ENCODE peak calls at places on chromosome 5, in seven cellular contexts. T, W, Z, K, D, V and E are unnamed samples.
A peak's percentile ranks its signal among the peaks of the same experiment; 100 is the strongest.

GRCh38 chr5:148913493-148913892 is 87.1 kb downstream of the ADRB2 start:
- DNase-seq in T (no peak), W (no peak), Z (no peak), K (no peak), D (no peak), V (no peak), E (no peak)

GRCh38 chr5:14491505-14491904 is 90.1 kb upstream of the OTULINL start:
- DNase-seq in T (no peak), W (no peak), Z (no peak), K (no peak), D (no peak), V (no peak), E (no peak)

GRCh38 chr5:112958774-112959088 is 17.9 kb upstream of the DCP2 start:
- DNase-seq in T (no peak), W (no peak), Z (no peak), K (no peak), D (no peak), V (no peak), E (no peak)

GRCh38 chr5:125129151-125129806 is 382.8 kb upstream of the ZNF608 start:
- DNase-seq in T (no peak), W (no peak), Z (no peak), K (no peak), D (no peak), V (no peak), E (no peak)

GRCh38 chr5:2038337-2039179 is 155.8 kb upstream of the IRX4 start:
- DNase-seq in T (no peak), W (peak; percentile 51), Z (peak; percentile 91), K (peak; percentile 63), D (peak; percentile 45), V (peak; percentile 38), E (peak; percentile 48)

GRCh38 chr5:53008751-53009150 is 19.6 kb downstream of the ITGA2 start:
- DNase-seq in T (no peak), W (no peak), Z (no peak), K (no peak), D (no peak), V (no peak), E (no peak)

GRCh38 chr5:72018158-72018803 is 89.0 kb upstream of the MAP1B start:
- DNase-seq in T (peak; percentile 26), W (peak; percentile 71), Z (peak; percentile 72), K (peak; percentile 62), D (peak; percentile 39), V (no peak), E (no peak)

GRCh38 chr5:127957183-127957582 is 126.4 kb upstream of the SLC12A2 start:
- DNase-seq in T (no peak), W (peak; percentile 52), Z (no peak), K (no peak), D (peak; percentile 10), V (peak; percentile 75), E (peak; percentile 51)

GRCh38 chr5:112737088-112737471 is 605 bp upstream of the APC start:
- DNase-seq in T (no peak), W (no peak), Z (no peak), K (no peak), D (no peak), V (no peak), E (no peak)

GRCh38 chr5:153352685-153353219 is 137.7 kb upstream of the GRIA1 start:
- DNase-seq in T (peak; percentile 44), W (no peak), Z (no peak), K (no peak), D (no peak), V (no peak), E (no peak)

GRCh38 chr5:132829742-132830435 is 558 bp downstream of the SHROOM1 start:
- DNase-seq in T (no peak), W (peak; percentile 87), Z (peak; percentile 93), K (peak; percentile 87), D (peak; percentile 56), V (peak; percentile 67), E (peak; percentile 82)
- TF ChIP-seq POLR2A in T (peak; percentile 67), W (peak; percentile 18), Z (no peak), K (no peak), D (peak; percentile 47), V (no peak), E (no peak)

DNA sequence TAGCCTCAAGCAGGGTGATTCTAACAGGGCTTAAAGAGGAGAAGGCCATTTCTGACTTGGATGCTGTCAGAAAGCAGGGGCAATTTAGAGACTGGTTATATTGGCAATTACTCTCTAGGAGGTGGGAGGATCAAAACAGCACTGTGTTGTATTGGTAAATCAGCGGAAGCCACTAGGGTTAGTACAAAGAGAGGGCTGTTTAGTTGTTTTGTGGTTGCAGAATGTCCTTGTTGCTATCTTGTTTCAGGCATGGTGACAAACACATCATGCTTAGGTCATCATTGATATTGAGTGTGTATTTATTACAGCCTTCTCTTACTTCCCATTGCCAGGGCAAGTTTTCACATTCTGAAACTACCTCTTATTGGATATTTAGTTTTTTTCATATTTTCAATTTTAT is 165.3 kb downstream of the TAF11L14 start:
- DNase-seq in T (no peak), W (no peak), Z (no peak), K (no peak), D (no peak), V (no peak), E (no peak)
- TF ChIP-seq POLR2AphosphoS5 in T (no peak), W (no peak), Z (no peak), K (no peak), D (no peak), V (no peak), E (no peak)

GRCh38 chr5:179191506-179192184 is 131.5 kb downstream of the ZNF354C start:
- DNase-seq in T (no peak), W (no peak), Z (peak; percentile 47), K (no peak), D (no peak), V (no peak), E (no peak)
- H3K9me3 ChIP-seq in T (peaks cover 2% of the 10 kb centered on the region), W (no peaks in the 10 kb centered on the region), Z (no peaks in the 10 kb centered on the region), K (no peaks in the 10 kb centered on the region), D (no peaks in the 10 kb centered on the region), V (no peaks in the 10 kb centered on the region), E (no peaks in the 10 kb centered on the region)

GRCh38 chr5:175803254-175803653 is 68.1 kb upstream of the CPLX2 start:
- DNase-seq in T (no peak), W (no peak), Z (no peak), K (no peak), D (no peak), V (no peak), E (no peak)
- TF ChIP-seq POLR2A in T (no peak), W (no peak), Z (no peak), K (no peak), D (no peak), V (no peak), E (no peak)

GRCh38 chr5:61162010-61162831 is at the start of gene SMIM15:
- DNase-seq in T (peak; percentile 54), W (peak; percentile 93), Z (peak; percentile 96), K (peak; percentile 89), D (peak; percentile 90), V (peak; percentile 83), E (peak; percentile 89)
- TF ChIP-seq POLR2AphosphoS5 in T (peak; percentile 91), W (peak; percentile 81), Z (peak; percentile 92), K (peak; percentile 88), D (peak; percentile 95), V (peak; percentile 69), E (peak; percentile 88)

GRCh38 chr5:57618767-57619381 is 136.3 kb upstream of the ACTBL2 start:
- DNase-seq in T (no peak), W (no peak), Z (no peak), K (no peak), D (no peak), V (no peak), E (no peak)
- H3K9me3 ChIP-seq in T (no peaks in the 10 kb centered on the region), W (no peaks in the 10 kb centered on the region), Z (no peaks in the 10 kb centered on the region), K (no peaks in the 10 kb centered on the region), D (no peaks in the 10 kb centered on the region), V (no peaks in the 10 kb centered on the region), E (no peaks in the 10 kb centered on the region)

GRCh38 chr5:25995209-25995608 is 1043.2 kb downstream of the CDH9 start:
- DNase-seq in T (no peak), W (no peak), Z (no peak), K (no peak), D (no peak), V (no peak), E (no peak)

GRCh38 chr5:25991639-25992038 is 1046.7 kb downstream of the CDH9 start:
- DNase-seq in T (no peak), W (no peak), Z (no peak), K (no peak), D (no peak), V (no peak), E (no peak)

GRCh38 chr5:25993701-25994100 is 1044.7 kb downstream of the CDH9 start:
- DNase-seq in T (no peak), W (no peak), Z (no peak), K (no peak), D (no peak), V (no peak), E (no peak)
- TF ChIP-seq POLR2A in T (no peak), W (no peak), Z (no peak), K (no peak), D (no peak), V (no peak), E (no peak)

GRCh38 chr5:375336-375920 is 53.9 kb downstream of the AHRR start:
- DNase-seq in T (no peak), W (no peak), Z (peak; percentile 69), K (no peak), D (no peak), V (peak; percentile 17), E (peak; percentile 1)
- TF ChIP-seq POLR2AphosphoS5 in T (no peak), W (no peak), Z (no peak), K (no peak), D (no peak), V (no peak), E (no peak)

GRCh38 chr5:179006564-179006963 is 11.4 kb upstream of the GRM6 start:
- DNase-seq in T (no peak), W (no peak), Z (no peak), K (no peak), D (no peak), V (no peak), E (no peak)

GRCh38 chr5:179008667-179009066 is 13.5 kb upstream of the GRM6 start:
- DNase-seq in T (no peak), W (no peak), Z (no peak), K (no peak), D (no peak), V (no peak), E (no peak)
- H3K9me3 ChIP-seq in T (no peaks in the 10 kb centered on the region), W (no peaks in the 10 kb centered on the region), Z (peaks cover 65% of the 10 kb centered on the region), K (peaks cover 21% of the 10 kb centered on the region), D (peaks cover 59% of the 10 kb centered on the region), V (peaks cover 51% of the 10 kb centered on the region), E (no peaks in the 10 kb centered on the region)

DNA sequence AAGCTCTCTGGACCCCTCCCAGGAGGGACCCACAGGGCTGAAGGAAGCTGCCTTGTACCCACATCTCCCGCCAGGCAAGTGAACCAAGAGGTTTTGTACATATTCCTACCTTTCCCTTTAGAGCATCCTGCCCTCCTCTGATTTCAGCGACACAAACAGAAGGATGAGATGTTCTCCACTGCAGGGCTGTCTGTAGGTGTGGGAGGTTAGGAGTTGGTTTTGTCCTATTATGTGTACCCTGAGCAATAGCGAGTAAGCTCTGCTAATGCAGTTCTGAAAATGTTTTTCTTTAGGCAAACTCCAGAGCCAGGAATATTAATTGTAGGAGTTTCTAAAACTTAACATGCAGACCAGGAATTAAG is 13.0 kb downstream of the SQSTM1 start:
- DNase-seq in T (no peak), W (no peak), Z (no peak), K (no peak), D (no peak), V (no peak), E (no peak)
- TF ChIP-seq POLR2A in T (no peak), W (no peak), Z (no peak), K (no peak), D (no peak), V (no peak), E (no peak)